ENCODE peak calls at places on chromosomes 7 and 10, in six cellular contexts. F is iris pigment epithelial cell; E is GM23248; K is H7; I is chondrocyte; H is stimulated activated naive B cell treated with anti-CD40 and anti-IgM and Interleukin-4, amounts not matched to agents 10 μg/mL and 1 μg/mL and 100 μg/mL, for 72 hours. S is an unnamed sample.

GRCh38 chr7:149126662-149127321 is 668 bp upstream of the ZNF425 start:
- DNase-seq in F (peak; percentile 14), E (peak; percentile 59), K (no peak), I (no peak), H (peak; percentile 76), S (peak; percentile 44)

GRCh38 chr10:90999512-91000172 is 78.8 kb upstream of the ANKRD1 start:
- DNase-seq in F (no peak), E (no peak), K (no peak), I (no peak), H (peak; percentile 66), S (no peak)

GRCh38 chr10:123807444-123808035 is 84.1 kb downstream of the CPXM2 start:
- DNase-seq in F (peak; percentile 2), E (peak; percentile 23), K (no peak), I (no peak), H (no peak), S (no peak)

GRCh38 chr7:113267271-113267670 is 148.9 kb upstream of the SMIM30 start:
- DNase-seq in F (peak; percentile 58), E (peak; percentile 61), K (no peak), I (no peak), H (no peak), S (no peak)

GRCh38 chr10:11234857-11235640 is 217.4 kb downstream of the CELF2 start:
- DNase-seq in F (peak; percentile 1), E (peak; percentile 19), K (no peak), I (no peak), H (no peak), S (no peak)

GRCh38 chr7:42868456-42868855 is 43.4 kb downstream of the C7orf25 start:
- DNase-seq in F (no peak), E (no peak), K (no peak), I (no peak), H (no peak), S (no peak)

GRCh38 chr7:24227068-24227467 is 56.9 kb upstream of the NPY start:
- DNase-seq in F (no peak), E (no peak), K (no peak), I (no peak), H (peak; percentile 46), S (no peak)

GRCh38 chr7:99791667-99792356 is 7.8 kb upstream of the CYP3A4 start:
- DNase-seq in F (no peak), E (no peak), K (no peak), I (no peak), H (no peak), S (no peak)

GRCh38 chr7:66741706-66742053 is 1.1 kb downstream of the RABGEF1 start:
- DNase-seq in F (peak; percentile 36), E (peak; percentile 69), K (no peak), I (no peak), H (no peak), S (no peak)

GRCh38 chr10:127424594-127425264 is 124.4 kb upstream of the NPS start:
- DNase-seq in F (no peak), E (peak; percentile 51), K (no peak), I (no peak), H (no peak), S (no peak)

GRCh38 chr7:130381468-130382312 is 1.4 kb downstream of the CPA1 start:
- DNase-seq in F (no peak), E (no peak), K (peak; percentile 84), I (no peak), H (no peak), S (peak; percentile 53)

GRCh38 chr7:2099036-2099957 is 133.4 kb downstream of the MAD1L1 start:
- DNase-seq in F (peak; percentile 40), E (peak; percentile 88), K (no peak), I (no peak), H (peak; percentile 67), S (no peak)

GRCh38 chr10:70432101-70432500 is 9.4 kb downstream of the NODAL start:
- DNase-seq in F (no peak), E (no peak), K (no peak), I (no peak), H (no peak), S (no peak)

GRCh38 chr10:124221356-124222297 is 128.2 kb upstream of the CHST15 start:
- DNase-seq in F (no peak), E (no peak), K (peak; percentile 65), I (no peak), H (peak; percentile 58), S (no peak)

GRCh38 chr7:150897502-150898474 is 45.5 kb downstream of the AOC1 start:
- DNase-seq in F (no peak), E (no peak), K (no peak), I (no peak), H (no peak), S (no peak)

GRCh38 chr10:89047397-89047796 is 56.8 kb downstream of the FAS start:
- DNase-seq in F (no peak), E (peak; percentile 12), K (no peak), I (no peak), H (no peak), S (no peak)

GRCh38 chr10:13984647-13985155 is 346.0 kb downstream of the FRMD4A start:
- DNase-seq in F (peak; percentile 74), E (peak; percentile 97), K (no peak), I (no peak), H (no peak), S (no peak)

GRCh38 chr10:67297637-67298181 is 371.9 kb downstream of the LRRTM3 start:
- DNase-seq in F (no peak), E (no peak), K (no peak), I (no peak), H (no peak), S (no peak)

GRCh38 chr10:104574470-104575213 is 66.4 kb upstream of the SORCS3 start:
- DNase-seq in F (no peak), E (peak; percentile 15), K (no peak), I (no peak), H (no peak), S (no peak)

GRCh38 chr10:43949351-43949750 is 300.7 kb upstream of the ZNF32 start:
- DNase-seq in F (no peak), E (no peak), K (no peak), I (no peak), H (no peak), S (no peak)

S was measured in iPS-NIHi11.